ENCODE peak calls at places on chromosomes 5 and 9, in five cellular contexts. One of them, this sample, is unnamed.

GRCh38 chr5:104699438-104699837 is 1136.8 kb upstream of the NUDT12 start:
- DNase-seq in A549: no peak
- DNase-seq in GM12891: no peak
- DNase-seq in Calu3: no peak
- DNase-seq in head of caudate nucleus: no peak
- DNase-seq in this sample: no peak

GRCh38 chr9:35696520-35697215 is 6.9 kb upstream of the TPM2 start:
- DNase-seq in head of caudate nucleus: peak; percentile 54
- DNase-seq in A549: peak; percentile 80
- DNase-seq in Calu3: peak; percentile 65
- DNase-seq in GM12891: peak; percentile 76
- DNase-seq in this sample: peak; percentile 48

GRCh38 chr9:6549106-6549505 is 96.4 kb downstream of the GLDC start:
- DNase-seq in GM12891: no peak
- DNase-seq in head of caudate nucleus: no peak
- DNase-seq in A549: no peak
- DNase-seq in Calu3: no peak
- DNase-seq in this sample: no peak

GRCh38 chr5:144698454-144698853 is 527.8 kb downstream of the KCTD16 start:
- DNase-seq in Calu3: no peak
- DNase-seq in head of caudate nucleus: no peak
- DNase-seq in A549: no peak
- DNase-seq in GM12891: no peak
- DNase-seq in this sample: no peak

GRCh38 chr9:137220317-137221094 is 1.5 kb downstream of the RNF208 start:
- DNase-seq in A549: no peak
- DNase-seq in Calu3: no peak
- DNase-seq in GM12891: no peak
- DNase-seq in head of caudate nucleus: no peak
- DNase-seq in this sample: no peak

GRCh38 chr5:33556330-33557328 is 115.9 kb downstream of the TARS1 start:
- DNase-seq in A549: no peak
- DNase-seq in GM12891: no peak
- DNase-seq in head of caudate nucleus: no peak
- DNase-seq in Calu3: no peak
- DNase-seq in this sample: no peak

GRCh38 chr9:109401169-109401989 is 80.5 kb upstream of the EPB41L4B start:
- DNase-seq in A549: peak; percentile 67
- DNase-seq in head of caudate nucleus: peak; percentile 65
- DNase-seq in Calu3: peak; percentile 61
- DNase-seq in GM12891: no peak
- DNase-seq in this sample: peak; percentile 65

GRCh38 chr9:107070591-107070990 is 207.6 kb downstream of the ZNF462 start:
- DNase-seq in GM12891: no peak
- DNase-seq in Calu3: no peak
- DNase-seq in head of caudate nucleus: no peak
- DNase-seq in A549: no peak
- DNase-seq in this sample: no peak

GRCh38 chr9:101465330-101465915 is 29.8 kb upstream of the ALDOB start:
- DNase-seq in GM12891: no peak
- DNase-seq in head of caudate nucleus: peak; percentile 45
- DNase-seq in A549: peak; percentile 36
- DNase-seq in Calu3: peak; percentile 53
- DNase-seq in this sample: peak; percentile 45

GRCh38 chr9:137244486-137245449 is 3.7 kb downstream of the TUBB4B start:
- DNase-seq in head of caudate nucleus: no peak
- DNase-seq in GM12891: no peak
- DNase-seq in A549: no peak
- DNase-seq in Calu3: no peak
- DNase-seq in this sample: no peak

GRCh38 chr9:136074706-136075105 is 20.4 kb downstream of the NACC2 start:
- DNase-seq in head of caudate nucleus: no peak
- DNase-seq in Calu3: no peak
- DNase-seq in A549: no peak
- DNase-seq in GM12891: no peak
- DNase-seq in this sample: no peak

GRCh38 chr5:94361161-94361560 is 257.2 kb downstream of the KIAA0825 start:
- DNase-seq in head of caudate nucleus: no peak
- DNase-seq in Calu3: no peak
- DNase-seq in A549: no peak
- DNase-seq in GM12891: no peak
- DNase-seq in this sample: no peak

GRCh38 chr5:76818844-76819831 is at the start of gene F2RL1:
- DNase-seq in A549: peak; percentile 88
- DNase-seq in head of caudate nucleus: peak; percentile 50
- DNase-seq in Calu3: peak; percentile 96
- DNase-seq in GM12891: peak; percentile 42
- DNase-seq in this sample: no peak

GRCh38 chr9:38144421-38144820 is 75.4 kb upstream of the SHB start:
- DNase-seq in head of caudate nucleus: no peak
- DNase-seq in GM12891: no peak
- DNase-seq in Calu3: no peak
- DNase-seq in A549: no peak
- DNase-seq in this sample: no peak

GRCh38 chr5:116068028-116068632 is 16.7 kb upstream of the COMMD10 start:
- DNase-seq in Calu3: peak; percentile 44
- DNase-seq in GM12891: no peak
- DNase-seq in A549: peak; percentile 11
- DNase-seq in head of caudate nucleus: no peak
- DNase-seq in this sample: no peak

GRCh38 chr5:133147815-133148634 is 96.2 kb downstream of the HSPA4 start:
- DNase-seq in Calu3: no peak
- DNase-seq in head of caudate nucleus: no peak
- DNase-seq in A549: no peak
- DNase-seq in GM12891: no peak
- DNase-seq in this sample: no peak

GRCh38 chr9:96217358-96217755 is 84.6 kb downstream of the HSD17B3 start:
- DNase-seq in Calu3: no peak
- DNase-seq in head of caudate nucleus: peak; percentile 30
- DNase-seq in GM12891: no peak
- DNase-seq in A549: no peak
- DNase-seq in this sample: no peak

GRCh38 chr9:2307480-2307879 is 292.3 kb downstream of the SMARCA2 start:
- DNase-seq in Calu3: no peak
- DNase-seq in head of caudate nucleus: no peak
- DNase-seq in A549: no peak
- DNase-seq in GM12891: no peak
- DNase-seq in this sample: no peak

GRCh38 chr5:966941-967340 is 41.7 kb upstream of the NKD2 start:
- DNase-seq in Calu3: no peak
- DNase-seq in GM12891: no peak
- DNase-seq in A549: no peak
- DNase-seq in head of caudate nucleus: no peak
- DNase-seq in this sample: no peak

GRCh38 chr5:174751154-174751990 is 27.0 kb downstream of the MSX2 start:
- DNase-seq in Calu3: peak; percentile 36
- DNase-seq in A549: no peak
- DNase-seq in GM12891: no peak
- DNase-seq in head of caudate nucleus: peak; percentile 36
- DNase-seq in this sample: no peak

GRCh38 chr9:98894766-98895165 is 48.9 kb upstream of the COL15A1 start:
- DNase-seq in A549: no peak
- DNase-seq in Calu3: no peak
- DNase-seq in GM12891: no peak
- DNase-seq in head of caudate nucleus: no peak
- DNase-seq in this sample: no peak

GRCh38 chr5:98839469-98840383 is 66.3 kb downstream of the RGMB start:
- DNase-seq in Calu3: no peak
- DNase-seq in GM12891: peak; percentile 9
- DNase-seq in A549: no peak
- DNase-seq in head of caudate nucleus: peak; percentile 25
- DNase-seq in this sample: no peak

GRCh38 chr5:80755634-80756033 is 100.9 kb upstream of the DHFR start:
- DNase-seq in head of caudate nucleus: no peak
- DNase-seq in GM12891: peak; percentile 11
- DNase-seq in A549: no peak
- DNase-seq in Calu3: no peak
- DNase-seq in this sample: no peak

GRCh38 chr5:149834246-149834855 is 104.2 kb downstream of the PPARGC1B start:
- DNase-seq in head of caudate nucleus: peak; percentile 34
- DNase-seq in A549: peak; percentile 87
- DNase-seq in Calu3: peak; percentile 79
- DNase-seq in GM12891: peak; percentile 61
- DNase-seq in this sample: peak; percentile 45

GRCh38 chr5:2981652-2982051 is 230.2 kb upstream of the IRX2 start:
- DNase-seq in Calu3: no peak
- DNase-seq in head of caudate nucleus: no peak
- DNase-seq in GM12891: no peak
- DNase-seq in A549: no peak
- DNase-seq in this sample: no peak

GRCh38 chr9:126788631-126789349 is 16.1 kb upstream of the ZBTB43 start:
- DNase-seq in head of caudate nucleus: no peak
- DNase-seq in GM12891: no peak
- DNase-seq in A549: peak; percentile 60
- DNase-seq in Calu3: no peak
- DNase-seq in this sample: no peak

GRCh38 chr9:114606597-114607207 is 4.4 kb upstream of the TMEM268 start:
- DNase-seq in Calu3: no peak
- DNase-seq in A549: no peak
- DNase-seq in GM12891: no peak
- DNase-seq in head of caudate nucleus: no peak
- DNase-seq in this sample: no peak

GRCh38 chr9:73176450-73176875 is 24.8 kb downstream of the ANXA1 start:
- DNase-seq in head of caudate nucleus: no peak
- DNase-seq in A549: peak; percentile 58
- DNase-seq in Calu3: peak; percentile 79
- DNase-seq in GM12891: no peak
- DNase-seq in this sample: peak; percentile 88

GRCh38 chr5:68214472-68215207 is 916 bp upstream of the PIK3R1 start:
- DNase-seq in head of caudate nucleus: peak; percentile 39
- DNase-seq in GM12891: peak; percentile 52
- DNase-seq in A549: no peak
- DNase-seq in Calu3: no peak
- DNase-seq in this sample: peak; percentile 8

GRCh38 chr5:42691413-42691861 is 65.2 kb upstream of the CCDC152 start:
- DNase-seq in head of caudate nucleus: no peak
- DNase-seq in GM12891: no peak
- DNase-seq in A549: no peak
- DNase-seq in Calu3: no peak
- DNase-seq in this sample: peak; percentile 6

GRCh38 chr5:78699565-78700143 is 51.1 kb upstream of the LHFPL2 start:
- DNase-seq in A549: peak; percentile 76
- DNase-seq in GM12891: no peak
- DNase-seq in head of caudate nucleus: peak; percentile 40
- DNase-seq in Calu3: peak; percentile 92
- DNase-seq in this sample: peak; percentile 77

GRCh38 chr5:55232194-55232984 is 1.0 kb downstream of the CCNO start:
- DNase-seq in head of caudate nucleus: peak; percentile 58
- DNase-seq in GM12891: peak; percentile 20
- DNase-seq in Calu3: peak; percentile 68
- DNase-seq in A549: peak; percentile 38
- DNase-seq in this sample: no peak

GRCh38 chr5:181043285-181044092 is 3.4 kb downstream of the BTNL9 start:
- DNase-seq in A549: peak; percentile 43
- DNase-seq in Calu3: peak; percentile 53
- DNase-seq in head of caudate nucleus: no peak
- DNase-seq in GM12891: no peak
- DNase-seq in this sample: no peak

This sample was measured in COLO829.